ENCODE peak calls at places on chromosomes 7 and 10, in seven cellular contexts. A is kidney, J is K562, W is ovary, K is heart right ventricle, M is endodermal cell, I is mammary epithelial cell. F is an unnamed sample.
A peak's percentile ranks its signal among the peaks of the same experiment; 100 is the strongest.

GRCh38 chr10:90148121-90148855 is 446.9 kb downstream of the KIF20B start:
- DNase-seq in I (peak; percentile 78), W (no peak), M (no peak), A (no peak), J (no peak), K (no peak), F (peak; percentile 66)

GRCh38 chr10:133013478-133013877 is 71.1 kb upstream of the CFAP46 start:
- DNase-seq in W (no peak), K (peak; percentile 27), M (no peak), J (no peak), A (peak; percentile 90), I (no peak), F (no peak)

GRCh38 chr7:107180378-107180777 is 11.6 kb downstream of the HBP1 start:
- DNase-seq in K (no peak), A (no peak), J (peak; percentile 30), M (no peak), W (peak; percentile 38), I (peak; percentile 84), F (peak; percentile 37)

GRCh38 chr10:132705173-132705572 is 80.8 kb downstream of the NKX6-2 start:
- DNase-seq in M (peak; percentile 32), J (no peak), W (no peak), K (no peak), I (no peak), A (peak; percentile 78), F (no peak)

GRCh38 chr7:127250312-127251047 is 2.3 kb downstream of the GRM8 start:
- DNase-seq in J (no peak), W (no peak), A (no peak), K (no peak), I (peak; percentile 1), M (no peak), F (peak; percentile 13)

GRCh38 chr10:6239213-6239991 is 36.7 kb downstream of the PFKFB3 start:
- DNase-seq in A (peak; percentile 74), W (no peak), J (peak; percentile 87), K (peak; percentile 50), M (peak; percentile 16), I (peak; percentile 98), F (peak; percentile 97)

GRCh38 chr7:130669051-130669700 is 628 bp upstream of the COPG2 start:
- DNase-seq in M (no peak), W (no peak), A (no peak), J (no peak), I (no peak), K (no peak), F (no peak)

GRCh38 chr7:139044813-139045794 is 9.3 kb upstream of the ZC3HAV1L start:
- DNase-seq in K (no peak), W (no peak), I (no peak), J (peak; percentile 51), M (no peak), A (no peak), F (no peak)

GRCh38 chr7:124457841-124458240 is 307.8 kb downstream of the GPR37 start:
- DNase-seq in J (no peak), M (no peak), I (peak; percentile 35), K (no peak), A (no peak), W (no peak), F (no peak)

GRCh38 chr10:131143425-131144165 is 167.9 kb downstream of the TCERG1L start:
- DNase-seq in I (no peak), A (peak; percentile 52), M (no peak), K (no peak), J (no peak), W (no peak), F (no peak)

GRCh38 chr10:96133135-96133534 is 3.0 kb downstream of the ZNF518A start:
- DNase-seq in I (peak; percentile 73), K (no peak), M (no peak), A (no peak), J (no peak), W (no peak), F (peak; percentile 62)

GRCh38 chr7:85191383-85191782 is 4.5 kb upstream of the SEMA3D start:
- DNase-seq in K (no peak), J (no peak), I (peak; percentile 26), M (no peak), W (no peak), A (no peak), F (peak; percentile 25)

GRCh38 chr7:151456276-151456675 is 16.3 kb upstream of the CRYGN start:
- DNase-seq in W (peak; percentile 13), M (no peak), J (no peak), A (no peak), I (no peak), K (no peak), F (no peak)

GRCh38 chr7:152016947-152017346 is 8.5 kb upstream of the GALNT11 start:
- DNase-seq in I (no peak), K (no peak), W (no peak), A (no peak), J (no peak), M (no peak), F (no peak)

GRCh38 chr10:86366033-86366901 is at the start of gene GRID1:
- DNase-seq in K (no peak), W (peak; percentile 43), I (no peak), J (peak; percentile 29), A (peak; percentile 73), M (peak; percentile 87), F (no peak)

GRCh38 chr7:55593515-55594318 is 21.4 kb upstream of the VOPP1 start:
- DNase-seq in K (peak; percentile 27), A (peak; percentile 70), M (peak; percentile 92), J (peak; percentile 63), W (peak; percentile 58), I (peak; percentile 51), F (peak; percentile 66)

GRCh38 chr10:79407811-79408795 is 37.3 kb downstream of the ZCCHC24 start:
- DNase-seq in I (no peak), M (peak; percentile 34), K (no peak), W (peak; percentile 79), J (no peak), A (peak; percentile 69), F (no peak)

GRCh38 chr7:77326131-77326530 is 90.0 kb downstream of the GSAP start:
- DNase-seq in A (no peak), J (no peak), M (no peak), K (no peak), W (no peak), I (peak; percentile 71), F (no peak)
- H3K27ac ChIP-seq in A (no peak overlapping the region), J (no peak overlapping the region), M (no peak overlapping the region), K (no peak overlapping the region), W (no peak overlapping the region), I (no peak overlapping the region), F (no peak overlapping the region)

GRCh38 chr7:101915000-101915399 is 97.6 kb downstream of the CUX1 start:
- DNase-seq in W (no peak), J (no peak), M (no peak), K (peak; percentile 64), I (no peak), A (no peak), F (no peak)
- TF ChIP-seq CTCF in W (no peak), J (no peak), M (no peak), K (peak; percentile 10), I (no peak), A (no peak), F (no peak)

DNA sequence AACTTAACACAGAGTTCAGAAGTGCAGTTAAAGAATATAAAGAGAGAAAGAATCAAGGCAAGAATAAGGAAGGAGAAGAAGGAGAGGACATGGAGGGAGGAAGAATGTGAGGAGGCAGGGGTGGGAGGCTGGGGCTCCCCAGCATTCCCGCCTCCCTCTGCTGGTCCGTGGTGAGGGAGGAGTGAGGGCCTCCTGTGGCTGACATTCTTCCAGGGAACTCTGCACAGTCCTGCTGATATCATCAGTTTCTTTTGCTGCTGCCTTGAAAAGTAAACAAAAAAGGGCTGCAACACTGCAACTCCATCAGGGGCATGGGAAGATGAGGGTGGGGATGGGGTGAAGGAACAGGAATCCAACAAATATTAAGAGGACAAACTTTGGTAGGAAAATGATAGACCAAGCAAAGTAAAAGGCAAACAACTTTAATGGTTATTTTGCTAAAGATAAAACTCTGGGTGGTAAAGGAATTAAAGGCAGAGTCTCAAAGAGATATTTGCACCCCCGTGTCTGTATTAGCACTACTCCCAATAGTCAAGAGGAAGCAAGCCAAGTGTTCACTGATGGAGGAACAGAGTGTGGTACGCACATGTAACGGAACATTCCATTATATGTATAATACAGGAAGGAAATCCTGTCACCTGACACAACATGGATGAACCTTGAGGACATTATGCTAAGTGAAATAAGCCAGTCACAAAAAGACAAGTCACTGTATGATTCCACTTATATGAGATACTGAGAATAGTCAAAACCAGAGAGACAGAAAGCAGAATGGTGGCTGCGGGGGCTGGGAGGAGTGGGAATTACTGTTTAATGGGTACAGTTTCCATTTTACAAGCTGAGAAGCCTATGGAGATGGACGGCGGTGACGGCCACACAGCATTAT is 8.0 kb upstream of the SPOCK2 start:
- DNase-seq in K (no peak), W (no peak), A (no peak), J (peak; percentile 34), I (no peak), M (no peak), F (no peak)
- H3K27ac ChIP-seq in K (no peak overlapping the region), W (no peak overlapping the region), A (no peak overlapping the region), J (no peak overlapping the region), I (no peak overlapping the region), M (no peak overlapping the region), F (no peak overlapping the region)

GRCh38 chr7:296546-296945 is 6.6 kb downstream of the FOXL3 start:
- DNase-seq in A (no peak), J (no peak), K (no peak), I (no peak), W (no peak), M (peak; percentile 26), F (no peak)
- TF ChIP-seq CTCF in A (no peak), J (no peak), K (no peak), I (no peak), W (no peak), M (no peak), F (no peak)